ENCODE peak calls at places on chromosomes 4 and X, in five cellular contexts. T is A549, N is AG08396, G is hepatocyte, Y is psoas muscle. Q is an unnamed sample.

GRCh38 chr4:68358988-68359387 is 9.1 kb upstream of the YTHDC1 start:
- DNase-seq in T (no peak), N (no peak), G (no peak), Y (no peak), Q (no peak)

GRCh38 chr4:39721788-39722187 is 23.9 kb downstream of the UBE2K start:
- DNase-seq in T (no peak), N (no peak), G (no peak), Y (no peak), Q (no peak)

GRCh38 chr4:150799207-150799606 is 215.9 kb downstream of the LRBA start:
- DNase-seq in T (no peak), N (peak), G (no peak), Y (no peak), Q (no peak)

GRCh38 chrX:115892787-115893671 is 277.5 kb upstream of the AGTR2 start:
- DNase-seq in T (no peak), N (peak), G (no peak), Y (peak), Q (peak)

GRCh38 chr4:8385106-8385505 is 55.4 kb downstream of the ACOX3 start:
- DNase-seq in T (no peak), N (no peak), G (no peak), Y (peak), Q (no peak)

GRCh38 chr4:145285928-145286327 is 105.5 kb upstream of the OTUD4 start:
- DNase-seq in T (no peak), N (peak), G (no peak), Y (no peak), Q (no peak)

GRCh38 chr4:76620723-76621463 is 185.9 kb downstream of the SHROOM3 start:
- DNase-seq in T (no peak), N (no peak), G (peak), Y (no peak), Q (no peak)

GRCh38 chr4:125357675-125358074 is 42.9 kb downstream of the FAT4 start:
- DNase-seq in T (no peak), N (no peak), G (no peak), Y (no peak), Q (no peak)

GRCh38 chr4:15832523-15833451 is 54.7 kb downstream of the CD38 start:
- DNase-seq in T (no peak), N (no peak), G (no peak), Y (no peak), Q (no peak)

GRCh38 chrX:97931586-97931985 is 1047.9 kb downstream of the RPA4 start:
- DNase-seq in T (no peak), N (no peak), G (no peak), Y (no peak), Q (no peak)

GRCh38 chr4:108210989-108211725 is 42.4 kb upstream of the LEF1 start:
- DNase-seq in T (no peak), N (no peak), G (no peak), Y (no peak), Q (no peak)

GRCh38 chr4:123976285-123976684 is 579.7 kb downstream of the SPRY1 start:
- DNase-seq in T (no peak), N (no peak), G (no peak), Y (no peak), Q (no peak)

GRCh38 chr4:136725286-136726081 is 806.8 kb downstream of the PCDH18 start:
- DNase-seq in T (no peak), N (no peak), G (no peak), Y (no peak), Q (no peak)

GRCh38 chr4:77695769-77696168 is 90.1 kb downstream of the CXCL13 start:
- DNase-seq in T (peak), N (peak), G (peak), Y (no peak), Q (no peak)

GRCh38 chrX:113305496-113305895 is 464.9 kb upstream of the AMOT start:
- DNase-seq in T (no peak), N (peak), G (no peak), Y (no peak), Q (no peak)

GRCh38 chrX:153816821-153817220 is 13.5 kb downstream of the PDZD4 start:
- DNase-seq in T (no peak), N (no peak), G (no peak), Y (no peak), Q (no peak)

GRCh38 chr4:181959121-181959520 is 284.1 kb upstream of the TENM3 start:
- DNase-seq in T (no peak), N (peak), G (no peak), Y (no peak), Q (no peak)

GRCh38 chr4:152935661-152936445 is at the start of gene FHDC1:
- DNase-seq in T (no peak), N (peak), G (peak), Y (no peak), Q (peak)

GRCh38 chr4:5959221-5959982 is 58.8 kb downstream of the C4orf50 start:
- DNase-seq in T (no peak), N (no peak), G (no peak), Y (no peak), Q (no peak)

GRCh38 chr4:30717208-30718020 is 2.8 kb upstream of the PCDH7 start:
- DNase-seq in T (peak), N (peak), G (peak), Y (peak), Q (peak)

GRCh38 chrX:154411322-154411980 is at the start of gene TAFAZZIN:
- DNase-seq in T (peak), N (peak), G (peak), Y (peak), Q (peak)

GRCh38 chr4:164771088-164771487 is 17.2 kb downstream of the SMIM31 start:
- DNase-seq in T (no peak), N (no peak), G (no peak), Y (no peak), Q (no peak)

GRCh38 chr4:159540501-159540900 is 437.6 kb downstream of the RAPGEF2 start:
- DNase-seq in T (no peak), N (no peak), G (no peak), Y (no peak), Q (no peak)

GRCh38 chrX:119145241-119145653 is 17.6 kb upstream of the KIAA1210 start:
- DNase-seq in T (peak), N (peak), G (peak), Y (no peak), Q (no peak)